ENCODE peak calls at places on chromosome 19, in six cellular contexts. B is CD8-positive, alpha-beta T cell; L is K562; K is cardiac muscle cell; X is BE2C; P is hepatocyte. R is an unnamed sample.

GRCh38 chr19:38676023-38676877 is 28.8 kb downstream of the ACTN4 start:
- DNase-seq in B (no peak), L (peak; percentile 62), K (no peak), X (no peak), P (peak; percentile 77), R (no peak)

GRCh38 chr19:2150794-2151338 is 500 bp downstream of the AP3D1 start:
- DNase-seq in B (peak; percentile 9), L (peak; percentile 65), K (no peak), X (no peak), P (peak; percentile 49), R (no peak)

GRCh38 chr19:12774588-12775555 is at the start of gene HOOK2:
- DNase-seq in B (no peak), L (peak; percentile 70), K (no peak), X (no peak), P (peak; percentile 98), R (peak; percentile 97)

GRCh38 chr19:33248954-33249613 is 23.4 kb upstream of the SLC7A10 start:
- DNase-seq in B (no peak), L (no peak), K (no peak), X (no peak), P (peak; percentile 61), R (peak; percentile 43)

GRCh38 chr19:23415561-23416191 is 20.4 kb upstream of the ZNF91 start:
- DNase-seq in B (no peak), L (no peak), K (peak; percentile 79), X (peak; percentile 49), P (peak; percentile 78), R (no peak)

GRCh38 chr19:7534531-7534980 is 961 bp upstream of the PNPLA6 start:
- DNase-seq in B (peak; percentile 11), L (peak; percentile 54), K (peak; percentile 66), X (peak; percentile 71), P (peak; percentile 85), R (peak; percentile 65)

GRCh38 chr19:34925278-34925855 is 1.3 kb upstream of the ZNF30 start:
- DNase-seq in B (no peak), L (no peak), K (no peak), X (no peak), P (peak; percentile 7), R (no peak)

GRCh38 chr19:21698215-21698614 is 69.2 kb downstream of the ZNF100 start:
- DNase-seq in B (no peak), L (peak; percentile 9), K (peak; percentile 56), X (no peak), P (peak; percentile 23), R (no peak)

GRCh38 chr19:24177686-24178085 is 90.7 kb downstream of the ZNF254 start:
- DNase-seq in B (no peak), L (no peak), K (no peak), X (no peak), P (no peak), R (no peak)

GRCh38 chr19:2815191-2815614 is 4.5 kb upstream of the ZNF554 start:
- DNase-seq in B (no peak), L (no peak), K (no peak), X (no peak), P (no peak), R (no peak)

GRCh38 chr19:10013316-10013715 is at the start of gene RDH8:
- DNase-seq in B (no peak), L (no peak), K (no peak), X (no peak), P (no peak), R (no peak)

GRCh38 chr19:53394522-53394973 is 401 bp upstream of the ZNF765 start:
- DNase-seq in B (peak; percentile 1), L (no peak), K (peak; percentile 60), X (peak; percentile 33), P (peak; percentile 65), R (no peak)

DNA sequence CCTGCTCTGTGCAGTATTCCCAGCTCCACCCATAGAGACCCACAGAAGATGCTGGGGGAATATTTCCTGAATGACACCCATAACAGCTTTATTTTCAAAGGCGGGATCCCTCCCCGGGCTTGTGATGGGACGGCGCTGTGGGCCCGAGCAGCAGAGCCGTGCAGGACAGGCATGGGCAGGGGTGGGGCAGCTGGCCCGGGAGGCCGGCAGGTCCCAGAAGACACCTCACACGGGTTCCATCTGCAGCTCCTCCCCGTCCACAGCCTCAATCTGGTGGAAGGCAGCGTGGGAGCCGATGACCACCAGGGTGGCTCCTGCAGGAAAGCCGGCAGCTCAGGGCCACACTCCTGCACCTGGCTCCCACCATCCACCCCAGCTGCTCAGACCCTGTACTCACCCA is 2.5 kb downstream of the RABAC1 start:
- DNase-seq in B (no peak), L (no peak), K (no peak), X (no peak), P (no peak), R (no peak)
- H3K4me3 ChIP-seq in B (no peak overlapping the region), L (no peak overlapping the region), K (no peak overlapping the region), X (no peak overlapping the region), P (no peak overlapping the region), R (no peak overlapping the region)

DNA sequence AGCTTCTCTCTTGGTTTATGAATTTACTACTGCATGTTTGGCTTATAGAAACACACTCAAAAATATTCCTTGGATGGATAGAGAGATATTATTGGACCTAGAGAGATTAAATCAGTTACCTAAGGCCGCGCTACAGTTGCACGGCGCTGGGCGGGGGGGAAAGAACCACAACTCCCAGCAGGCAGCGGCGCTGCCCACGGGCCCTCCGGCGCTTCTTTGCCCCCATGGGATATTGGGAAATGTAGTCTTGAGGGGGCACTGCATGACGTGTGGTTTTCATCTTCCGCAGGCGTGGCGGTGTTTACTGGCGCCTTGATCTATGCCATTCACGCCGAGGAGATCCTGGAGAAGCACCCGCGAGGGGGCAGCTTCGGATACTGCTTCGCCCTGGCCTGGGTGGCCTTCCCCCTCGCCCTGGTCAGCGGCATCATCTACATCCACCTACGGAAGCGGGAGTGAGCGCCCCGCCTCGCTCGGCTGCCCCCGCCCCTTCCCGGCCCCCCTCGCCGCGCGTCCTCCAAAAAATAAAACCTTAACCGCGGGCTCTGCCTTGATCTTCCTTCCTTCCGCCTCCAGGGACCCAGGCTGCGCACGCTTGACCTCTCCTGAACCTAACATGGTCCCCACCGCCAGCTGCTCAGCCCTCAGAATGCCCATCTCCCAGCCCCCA is 4.8 kb downstream of the EMP3 start:
- DNase-seq in B (peak; percentile 77), L (no peak), K (peak; percentile 90), X (peak; percentile 92), P (peak; percentile 92), R (peak; percentile 94)
- TF ChIP-seq CTCF in B (no peak), L (no peak), K (no peak), X (peak; percentile 31), P (no peak), R (peak; percentile 16)

GRCh38 chr19:4012092-4012974 is 4.8 kb downstream of the PIAS4 start:
- DNase-seq in B (no peak), L (no peak), K (no peak), X (no peak), P (peak; percentile 70), R (no peak)
- H3K4me1 ChIP-seq in B (peaks cover 44% of the 10 kb centered on the region), L (peaks cover 11% of the 10 kb centered on the region), K (peaks cover 30% of the 10 kb centered on the region), X (peaks cover 17% of the 10 kb centered on the region), P (peaks cover 37% of the 10 kb centered on the region), R (no peaks in the 10 kb centered on the region)

GRCh38 chr19:48475369-48476068 is 6.3 kb downstream of the CYTH2 start:
- DNase-seq in B (no peak), L (no peak), K (no peak), X (no peak), P (no peak), R (no peak)

GRCh38 chr19:48471836-48472235 is 2.7 kb downstream of the CYTH2 start:
- DNase-seq in B (no peak), L (no peak), K (no peak), X (no peak), P (no peak), R (no peak)

GRCh38 chr19:48476176-48476575 is 7.0 kb downstream of the CYTH2 start:
- DNase-seq in B (no peak), L (no peak), K (no peak), X (no peak), P (no peak), R (no peak)

GRCh38 chr19:48473161-48473966 is 4.2 kb downstream of the CYTH2 start:
- DNase-seq in B (no peak), L (no peak), K (no peak), X (no peak), P (no peak), R (peak; percentile 52)

GRCh38 chr19:48474084-48474592 is 5.0 kb downstream of the CYTH2 start:
- DNase-seq in B (no peak), L (no peak), K (no peak), X (no peak), P (no peak), R (no peak)
- H3K4me3 ChIP-seq in B (no peak overlapping the region), L (no peak overlapping the region), K (no peak overlapping the region), X (no peak overlapping the region), P (no peak overlapping the region), R (no peak overlapping the region)

R was measured in Caco-2.